ENCODE peak calls at places on chromosomes 7 and 10, in seven cellular contexts. One of them, this sample, is unnamed. For H3K4me1, the result is how much of the 10 kb centered on the place peaks cover.

GRCh38 chr7:43735802-43736603 is 6.7 kb upstream of the COA1 start:
- DNase-seq in ovary: no peak
- DNase-seq in A549: no peak
- DNase-seq in transverse colon: no peak
- DNase-seq in stomach: no peak
- DNase-seq in SK-N-SH: no peak
- DNase-seq in tibial nerve: no peak
- DNase-seq in this sample: no peak

GRCh38 chr10:110279062-110279986 is 25.4 kb downstream of the SMNDC1 start:
- DNase-seq in tibial nerve: peak
- DNase-seq in stomach: peak
- DNase-seq in ovary: no peak
- DNase-seq in A549: peak
- DNase-seq in SK-N-SH: peak
- DNase-seq in transverse colon: peak
- DNase-seq in this sample: no peak

GRCh38 chr10:59285073-59285472 is 77.3 kb downstream of the FAM13C start:
- DNase-seq in ovary: no peak
- DNase-seq in stomach: no peak
- DNase-seq in tibial nerve: no peak
- DNase-seq in transverse colon: no peak
- DNase-seq in A549: no peak
- DNase-seq in SK-N-SH: no peak
- DNase-seq in this sample: no peak

GRCh38 chr7:3078458-3078857 is 34.8 kb upstream of the CARD11 start:
- DNase-seq in SK-N-SH: peak
- DNase-seq in tibial nerve: no peak
- DNase-seq in A549: no peak
- DNase-seq in ovary: no peak
- DNase-seq in stomach: no peak
- DNase-seq in transverse colon: no peak
- DNase-seq in this sample: no peak

GRCh38 chr10:132138133-132138532 is 48.6 kb upstream of the DPYSL4 start:
- DNase-seq in tibial nerve: no peak
- DNase-seq in transverse colon: no peak
- DNase-seq in SK-N-SH: no peak
- DNase-seq in stomach: no peak
- DNase-seq in A549: no peak
- DNase-seq in ovary: peak
- DNase-seq in this sample: no peak

GRCh38 chr7:26135551-26135950 is 16.4 kb upstream of the NFE2L3 start:
- DNase-seq in SK-N-SH: no peak
- DNase-seq in transverse colon: no peak
- DNase-seq in tibial nerve: no peak
- DNase-seq in stomach: no peak
- DNase-seq in A549: no peak
- DNase-seq in ovary: no peak
- DNase-seq in this sample: no peak

GRCh38 chr7:32150039-32150438 is 79.8 kb upstream of the PDE1C start:
- DNase-seq in SK-N-SH: no peak
- DNase-seq in A549: no peak
- DNase-seq in transverse colon: no peak
- DNase-seq in tibial nerve: no peak
- DNase-seq in ovary: no peak
- DNase-seq in stomach: no peak
- DNase-seq in this sample: no peak

GRCh38 chr10:84308481-84309304 is 19.7 kb upstream of the CCSER2 start:
- DNase-seq in ovary: no peak
- DNase-seq in tibial nerve: no peak
- DNase-seq in transverse colon: peak
- DNase-seq in A549: no peak
- DNase-seq in SK-N-SH: peak
- DNase-seq in stomach: peak
- DNase-seq in this sample: no peak

GRCh38 chr10:89738551-89739209 is 37.3 kb downstream of the KIF20B start:
- DNase-seq in ovary: no peak
- DNase-seq in stomach: no peak
- DNase-seq in A549: no peak
- DNase-seq in SK-N-SH: no peak
- DNase-seq in transverse colon: no peak
- DNase-seq in tibial nerve: no peak
- DNase-seq in this sample: no peak

GRCh38 chr7:122143376-122143750 is 686 bp downstream of the AASS start:
- DNase-seq in ovary: peak
- DNase-seq in stomach: peak
- DNase-seq in SK-N-SH: peak
- DNase-seq in A549: no peak
- DNase-seq in transverse colon: peak
- DNase-seq in tibial nerve: no peak
- DNase-seq in this sample: peak

GRCh38 chr7:148807451-148807850 is 76.6 kb downstream of the EZH2 start:
- DNase-seq in tibial nerve: no peak
- DNase-seq in A549: no peak
- DNase-seq in transverse colon: no peak
- DNase-seq in ovary: no peak
- DNase-seq in SK-N-SH: no peak
- DNase-seq in stomach: no peak
- DNase-seq in this sample: no peak

GRCh38 chr10:16242859-16243613 is 193.8 kb upstream of the PTER start:
- DNase-seq in ovary: no peak
- DNase-seq in SK-N-SH: no peak
- DNase-seq in tibial nerve: no peak
- DNase-seq in A549: no peak
- DNase-seq in stomach: no peak
- DNase-seq in transverse colon: no peak
- DNase-seq in this sample: no peak

GRCh38 chr7:31099451-31100444 is 47.6 kb downstream of the ADCYAP1R1 start:
- DNase-seq in A549: no peak
- DNase-seq in transverse colon: no peak
- DNase-seq in SK-N-SH: no peak
- DNase-seq in tibial nerve: no peak
- DNase-seq in stomach: peak
- DNase-seq in ovary: no peak
- DNase-seq in this sample: peak

GRCh38 chr7:91656486-91657237 is 223.8 kb downstream of the MTERF1 start:
- DNase-seq in tibial nerve: no peak
- DNase-seq in stomach: no peak
- DNase-seq in ovary: no peak
- DNase-seq in transverse colon: no peak
- DNase-seq in SK-N-SH: no peak
- DNase-seq in A549: no peak
- DNase-seq in this sample: peak

GRCh38 chr10:128860574-128860973 is 606.5 kb upstream of the MGMT start:
- DNase-seq in stomach: no peak
- DNase-seq in ovary: no peak
- DNase-seq in tibial nerve: no peak
- DNase-seq in transverse colon: no peak
- DNase-seq in SK-N-SH: no peak
- DNase-seq in A549: no peak
- DNase-seq in this sample: no peak

DNA sequence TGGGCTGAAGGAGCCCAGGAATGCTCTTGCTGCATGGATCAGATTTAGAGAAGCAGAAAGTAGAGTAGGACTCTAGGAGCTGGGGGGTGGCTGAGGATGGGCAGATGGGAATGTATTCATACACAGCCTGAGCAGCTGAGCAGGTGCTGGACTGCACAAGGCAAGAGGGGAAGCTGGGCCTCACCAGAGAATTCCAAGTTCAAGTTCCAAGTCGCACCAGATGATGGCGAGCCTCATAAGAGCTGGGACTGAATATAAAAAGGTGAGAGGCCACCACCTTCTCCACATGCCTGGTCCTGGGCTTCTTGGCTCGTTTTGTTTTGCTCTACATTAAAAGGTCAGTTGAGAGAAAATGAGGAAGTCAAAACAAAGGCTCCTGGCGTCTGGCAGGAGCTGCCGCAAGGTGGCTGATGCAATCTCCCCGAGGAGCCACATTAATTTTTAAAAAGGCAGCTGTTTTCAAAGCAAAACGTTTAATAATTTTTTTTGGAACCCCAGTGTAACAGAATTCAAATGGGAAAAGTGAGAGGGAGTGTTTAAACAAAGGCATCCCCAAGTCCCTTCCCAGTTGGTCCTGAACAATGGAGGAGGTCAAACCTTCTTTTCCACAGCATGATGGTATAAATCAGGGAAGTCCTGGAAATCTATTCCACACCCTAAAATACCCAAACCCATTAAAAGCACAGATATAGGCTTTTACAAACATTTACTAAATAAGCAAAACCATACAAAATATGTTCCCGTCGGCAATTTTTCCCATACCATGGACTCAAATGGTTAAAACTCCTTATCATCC is 9.5 kb downstream of the CYREN start:
- DNase-seq in ovary: no peak
- DNase-seq in tibial nerve: no peak
- DNase-seq in transverse colon: no peak
- DNase-seq in stomach: no peak
- DNase-seq in A549: no peak
- DNase-seq in SK-N-SH: peak
- DNase-seq in this sample: no peak
- H3K4me1 ChIP-seq in ovary: under half
- H3K4me1 ChIP-seq in tibial nerve: half or more
- H3K4me1 ChIP-seq in transverse colon: under half
- H3K4me1 ChIP-seq in stomach: half or more
- H3K4me1 ChIP-seq in A549: under half
- H3K4me1 ChIP-seq in SK-N-SH: under half
- H3K4me1 ChIP-seq in this sample: under half

GRCh38 chr7:132654150-132654549 is 77.9 kb upstream of the PLXNA4 start:
- DNase-seq in transverse colon: no peak
- DNase-seq in A549: peak
- DNase-seq in stomach: no peak
- DNase-seq in SK-N-SH: no peak
- DNase-seq in ovary: no peak
- DNase-seq in tibial nerve: no peak
- DNase-seq in this sample: no peak

GRCh38 chr7:132652507-132652906 is 76.2 kb upstream of the PLXNA4 start:
- DNase-seq in ovary: no peak
- DNase-seq in tibial nerve: no peak
- DNase-seq in stomach: no peak
- DNase-seq in SK-N-SH: no peak
- DNase-seq in A549: no peak
- DNase-seq in transverse colon: no peak
- DNase-seq in this sample: no peak

GRCh38 chr7:132653364-132653930 is 77.2 kb upstream of the PLXNA4 start:
- DNase-seq in ovary: no peak
- DNase-seq in transverse colon: no peak
- DNase-seq in stomach: no peak
- DNase-seq in tibial nerve: no peak
- DNase-seq in SK-N-SH: no peak
- DNase-seq in A549: no peak
- DNase-seq in this sample: no peak

GRCh38 chr7:132647311-132647710 is 71.0 kb upstream of the PLXNA4 start:
- DNase-seq in transverse colon: no peak
- DNase-seq in stomach: no peak
- DNase-seq in SK-N-SH: no peak
- DNase-seq in ovary: no peak
- DNase-seq in tibial nerve: no peak
- DNase-seq in A549: no peak
- DNase-seq in this sample: no peak

GRCh38 chr7:132650498-132650897 is 74.2 kb upstream of the PLXNA4 start:
- DNase-seq in transverse colon: no peak
- DNase-seq in tibial nerve: no peak
- DNase-seq in SK-N-SH: no peak
- DNase-seq in ovary: no peak
- DNase-seq in A549: peak
- DNase-seq in stomach: no peak
- DNase-seq in this sample: no peak
- H3K4me3 ChIP-seq in transverse colon: no peak
- H3K4me3 ChIP-seq in tibial nerve: no peak
- H3K4me3 ChIP-seq in SK-N-SH: no peak
- H3K4me3 ChIP-seq in ovary: no peak
- H3K4me3 ChIP-seq in A549: no peak
- H3K4me3 ChIP-seq in stomach: no peak
- H3K4me3 ChIP-seq in this sample: no peak

GRCh38 chr7:158976849-158977593 is 120.7 kb downstream of the DYNC2I1 start:
- DNase-seq in transverse colon: peak
- DNase-seq in stomach: peak
- DNase-seq in A549: peak
- DNase-seq in tibial nerve: peak
- DNase-seq in ovary: peak
- DNase-seq in SK-N-SH: peak
- DNase-seq in this sample: peak

GRCh38 chr7:158976468-158976848 is 120.1 kb downstream of the DYNC2I1 start:
- DNase-seq in transverse colon: no peak
- DNase-seq in tibial nerve: no peak
- DNase-seq in ovary: no peak
- DNase-seq in SK-N-SH: no peak
- DNase-seq in A549: no peak
- DNase-seq in stomach: no peak
- DNase-seq in this sample: no peak

GRCh38 chr7:158975526-158976467 is 119.4 kb downstream of the DYNC2I1 start:
- DNase-seq in tibial nerve: no peak
- DNase-seq in SK-N-SH: no peak
- DNase-seq in stomach: no peak
- DNase-seq in transverse colon: peak
- DNase-seq in ovary: no peak
- DNase-seq in A549: no peak
- DNase-seq in this sample: no peak

GRCh38 chr7:158973440-158973839 is 117.1 kb downstream of the DYNC2I1 start:
- DNase-seq in ovary: peak
- DNase-seq in SK-N-SH: no peak
- DNase-seq in tibial nerve: no peak
- DNase-seq in A549: no peak
- DNase-seq in stomach: peak
- DNase-seq in transverse colon: peak
- DNase-seq in this sample: no peak

DNA sequence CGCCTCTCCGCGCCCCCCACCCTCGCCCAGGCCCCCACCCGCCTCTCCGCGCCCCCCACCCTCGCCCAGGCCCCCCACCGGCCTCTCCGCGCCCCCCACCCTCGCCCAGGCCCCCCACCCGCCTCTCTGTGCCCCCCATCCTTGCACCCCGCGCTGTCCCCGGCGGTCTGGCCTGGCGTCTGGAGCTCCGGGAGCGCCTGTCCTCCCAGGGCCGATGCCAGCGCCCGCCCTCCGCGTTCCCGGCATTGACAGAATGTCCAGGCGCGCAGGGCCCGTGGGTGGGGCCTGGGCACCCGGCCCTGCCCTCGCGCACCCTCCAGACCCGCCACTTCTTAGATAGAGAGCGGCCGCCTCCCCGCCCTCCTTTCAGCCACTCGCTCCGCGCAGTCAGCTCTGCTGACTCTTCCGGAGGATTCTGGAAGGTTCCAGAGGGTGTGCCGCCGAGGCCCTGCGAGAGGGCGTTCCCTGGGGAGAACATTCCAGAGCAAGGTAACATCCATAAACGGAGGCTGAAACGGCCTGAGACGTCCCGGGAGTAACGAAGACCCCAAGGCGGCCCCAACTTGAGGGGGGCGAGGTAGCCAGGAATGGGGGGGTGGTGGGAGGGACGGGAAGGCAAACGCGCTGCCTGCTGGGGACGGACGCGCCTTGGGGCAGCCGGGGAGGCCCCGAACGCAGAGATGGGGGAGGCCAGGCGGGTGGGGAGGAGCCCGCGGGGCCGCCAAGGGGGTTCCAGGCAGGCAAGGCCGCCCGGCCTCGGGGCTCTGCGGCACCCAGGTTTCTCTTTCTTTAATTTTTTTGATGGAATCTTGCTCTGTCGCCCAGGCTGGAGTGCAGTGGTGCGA is 117.8 kb downstream of the DYNC2I1 start:
- DNase-seq in ovary: no peak
- DNase-seq in SK-N-SH: no peak
- DNase-seq in tibial nerve: no peak
- DNase-seq in transverse colon: no peak
- DNase-seq in A549: no peak
- DNase-seq in stomach: no peak
- DNase-seq in this sample: no peak
- TF ChIP-seq EP300 in ovary: no peak
- TF ChIP-seq EP300 in SK-N-SH: no peak
- TF ChIP-seq EP300 in tibial nerve: no peak
- TF ChIP-seq EP300 in transverse colon: no peak
- TF ChIP-seq EP300 in A549: no peak
- TF ChIP-seq EP300 in stomach: no peak
- TF ChIP-seq EP300 in this sample: no peak

GRCh38 chr10:103919648-103920025 is 1.7 kb upstream of the STN1 start:
- DNase-seq in tibial nerve: no peak
- DNase-seq in transverse colon: no peak
- DNase-seq in stomach: no peak
- DNase-seq in SK-N-SH: no peak
- DNase-seq in A549: no peak
- DNase-seq in ovary: no peak
- DNase-seq in this sample: no peak
- H3K4me1 ChIP-seq in tibial nerve: under half
- H3K4me1 ChIP-seq in transverse colon: under half
- H3K4me1 ChIP-seq in stomach: under half
- H3K4me1 ChIP-seq in SK-N-SH: under half
- H3K4me1 ChIP-seq in A549: under half
- H3K4me1 ChIP-seq in ovary: under half
- H3K4me1 ChIP-seq in this sample: under half

This sample was measured in suprapubic skin.